ENCODE peak calls at places on chromosomes 13 and 19, in six cellular contexts. E is GM12865, S is astrocyte, V is uterus, O is cardiac muscle cell, M is colonic mucosa. Z is an unnamed sample.

GRCh38 chr13:60790620-60791019 is 393.6 kb downstream of the TDRD3 start:
- DNase-seq in E (no peak), S (no peak), V (peak), O (no peak), M (no peak), Z (no peak)

GRCh38 chr13:49791753-49792549 is 531 bp downstream of the KPNA3 start:
- DNase-seq in E (peak), S (peak), V (peak), O (peak), M (peak), Z (peak)

GRCh38 chr13:29758591-29759114 is 91.8 kb downstream of the UBL3 start:
- DNase-seq in E (peak), S (no peak), V (no peak), O (peak), M (peak), Z (no peak)

GRCh38 chr19:35396240-35396885 is 25.5 kb downstream of the GPR42 start:
- DNase-seq in E (no peak), S (no peak), V (no peak), O (no peak), M (no peak), Z (no peak)

GRCh38 chr13:33353210-33353609 is 67.7 kb upstream of the STARD13 start:
- DNase-seq in E (peak), S (no peak), V (no peak), O (no peak), M (peak), Z (no peak)

GRCh38 chr19:48513289-48514122 is 1.9 kb upstream of the LMTK3 start:
- DNase-seq in E (peak), S (peak), V (no peak), O (peak), M (peak), Z (peak)

GRCh38 chr19:17348700-17349099 is 11.3 kb downstream of the GTPBP3 start:
- DNase-seq in E (no peak), S (peak), V (peak), O (peak), M (no peak), Z (no peak)

GRCh38 chr19:17765069-17765618 is 13.9 kb downstream of the FCHO1 start:
- DNase-seq in E (peak), S (no peak), V (no peak), O (no peak), M (peak), Z (no peak)

GRCh38 chr19:49779731-49780578 is 13.2 kb downstream of the AP2A1 start:
- DNase-seq in E (peak), S (no peak), V (no peak), O (no peak), M (no peak), Z (no peak)

GRCh38 chr19:35549174-35549788 is 3.9 kb downstream of the TMEM147 start:
- DNase-seq in E (peak), S (no peak), V (peak), O (peak), M (peak), Z (peak)

GRCh38 chr19:1725100-1726064 is 27.9 kb upstream of the ONECUT3 start:
- DNase-seq in E (no peak), S (no peak), V (no peak), O (peak), M (peak), Z (peak)

GRCh38 chr13:45510671-45511070 is 45.9 kb downstream of the COG3 start:
- DNase-seq in E (no peak), S (no peak), V (no peak), O (no peak), M (no peak), Z (no peak)

GRCh38 chr19:55546822-55547614 is 1.7 kb upstream of the SBK3 start:
- DNase-seq in E (no peak), S (peak), V (peak), O (peak), M (peak), Z (no peak)

GRCh38 chr19:54138777-54139256 is 1.3 kb downstream of the CNOT3 start:
- DNase-seq in E (no peak), S (no peak), V (no peak), O (no peak), M (no peak), Z (peak)
- TF ChIP-seq CTCF in E (no peak), S (no peak), V (no peak), O (no peak), M (no peak), Z (no peak)

GRCh38 chr13:85879014-85879413 is 79.8 kb upstream of the SLITRK6 start:
- DNase-seq in E (no peak), S (no peak), V (no peak), O (no peak), M (no peak), Z (no peak)
- TF ChIP-seq CTCF in E (no peak), S (no peak), V (no peak), O (no peak), M (no peak), Z (no peak)

GRCh38 chr19:19632661-19633060 is 4.6 kb upstream of the LPAR2 start:
- DNase-seq in E (no peak), S (no peak), V (no peak), O (no peak), M (no peak), Z (no peak)

GRCh38 chr19:19627716-19628498 is at the start of gene LPAR2:
- DNase-seq in E (peak), S (no peak), V (no peak), O (peak), M (peak), Z (peak)

GRCh38 chr19:19628499-19629134 is 597 bp upstream of the LPAR2 start:
- DNase-seq in E (peak), S (peak), V (no peak), O (peak), M (peak), Z (peak)

GRCh38 chr19:19630062-19630414 is 2.0 kb upstream of the LPAR2 start:
- DNase-seq in E (peak), S (no peak), V (no peak), O (no peak), M (no peak), Z (no peak)

DNA sequence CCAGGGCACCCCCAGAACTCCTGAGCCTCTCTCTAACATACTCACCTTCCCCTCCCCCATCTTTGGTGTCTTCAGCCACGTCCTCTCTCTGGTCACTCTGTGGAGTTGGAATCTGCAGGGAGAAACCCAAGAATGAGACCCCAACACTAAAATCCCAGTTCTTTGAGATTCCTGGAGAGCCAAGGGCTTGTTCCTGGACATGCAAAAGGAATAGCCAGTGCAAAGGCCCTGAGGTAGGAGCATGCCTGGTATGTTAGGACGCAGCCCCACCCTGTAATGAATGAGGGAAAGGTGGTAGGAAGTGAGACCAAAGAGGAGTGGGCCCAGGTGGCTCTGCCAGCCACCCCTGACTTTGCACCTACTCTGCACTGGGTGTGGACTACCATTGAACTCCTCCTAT is 2.4 kb upstream of the LPAR2 start:
- DNase-seq in E (no peak), S (no peak), V (no peak), O (no peak), M (no peak), Z (no peak)
- TF ChIP-seq CTCF in E (no peak), S (no peak), V (no peak), O (no peak), M (no peak), Z (no peak)

DNA sequence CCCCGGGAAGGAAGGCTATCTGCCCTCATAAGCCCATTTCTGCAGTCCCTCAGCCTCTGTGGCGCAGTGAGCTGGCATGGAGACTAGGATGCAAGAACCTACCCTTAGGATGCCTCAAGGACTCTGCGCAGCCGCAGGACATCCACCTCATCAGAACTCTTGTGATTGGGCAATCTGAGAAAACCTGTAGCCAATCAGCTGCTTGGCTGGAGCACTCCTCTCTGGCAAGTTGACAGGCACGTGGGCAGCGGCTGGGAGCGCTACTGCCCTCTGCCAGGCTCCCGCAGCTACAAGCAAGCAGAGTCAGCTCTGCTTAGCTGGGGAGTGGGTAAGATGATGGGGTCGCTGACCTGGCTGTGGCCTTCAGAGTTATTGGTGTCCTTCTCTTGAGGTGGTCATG is 1.5 kb upstream of the ECSIT start:
- DNase-seq in E (peak), S (peak), V (peak), O (peak), M (peak), Z (peak)
- TF ChIP-seq CTCF in E (peak), S (no peak), V (peak), O (peak), M (no peak), Z (no peak)

GRCh38 chr19:40598918-40599307 is 2.3 kb upstream of the LTBP4 start:
- DNase-seq in E (no peak), S (no peak), V (no peak), O (no peak), M (no peak), Z (no peak)
- TF ChIP-seq CTCF in E (no peak), S (no peak), V (no peak), O (no peak), M (no peak), Z (no peak)

GRCh38 chr13:74135306-74136088 is 1.3 kb upstream of the KLF12 start:
- DNase-seq in E (peak), S (peak), V (peak), O (peak), M (peak), Z (peak)

GRCh38 chr13:74134226-74134776 is at the start of gene KLF12:
- DNase-seq in E (peak), S (peak), V (peak), O (peak), M (peak), Z (peak)

GRCh38 chr13:74134777-74135305 is 637 bp upstream of the KLF12 start:
- DNase-seq in E (peak), S (no peak), V (peak), O (no peak), M (peak), Z (peak)

GRCh38 chr13:74133657-74134201 is 475 bp downstream of the KLF12 start:
- DNase-seq in E (peak), S (peak), V (peak), O (peak), M (peak), Z (peak)

GRCh38 chr13:74136089-74136658 is 2.0 kb upstream of the KLF12 start:
- DNase-seq in E (peak), S (peak), V (no peak), O (peak), M (peak), Z (peak)
- TF ChIP-seq CTCF in E (no peak), S (no peak), V (no peak), O (no peak), M (no peak), Z (no peak)

DNA sequence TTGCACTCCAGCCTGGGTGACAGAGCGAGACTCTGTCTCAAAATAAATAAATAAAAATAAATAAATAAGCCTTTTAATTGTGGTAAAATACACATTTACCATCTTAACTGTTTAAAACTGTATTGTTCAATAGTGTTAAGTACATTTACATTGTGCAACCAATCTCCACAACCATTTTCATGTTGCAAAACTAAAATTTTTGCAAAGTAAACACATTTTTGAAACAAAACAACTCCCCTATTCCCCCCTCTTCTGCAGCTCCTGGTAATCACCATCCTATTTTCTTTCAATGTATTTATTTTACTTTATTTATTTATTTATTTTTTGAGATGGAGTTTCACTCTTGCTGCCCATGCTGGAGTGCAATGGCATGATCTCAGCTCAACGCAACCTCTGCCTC is 5.8 kb upstream of the B9D2 start:
- DNase-seq in E (no peak), S (no peak), V (no peak), O (no peak), M (no peak), Z (no peak)
- TF ChIP-seq CTCF in E (no peak), S (no peak), V (no peak), O (no peak), M (no peak), Z (no peak)

DNA sequence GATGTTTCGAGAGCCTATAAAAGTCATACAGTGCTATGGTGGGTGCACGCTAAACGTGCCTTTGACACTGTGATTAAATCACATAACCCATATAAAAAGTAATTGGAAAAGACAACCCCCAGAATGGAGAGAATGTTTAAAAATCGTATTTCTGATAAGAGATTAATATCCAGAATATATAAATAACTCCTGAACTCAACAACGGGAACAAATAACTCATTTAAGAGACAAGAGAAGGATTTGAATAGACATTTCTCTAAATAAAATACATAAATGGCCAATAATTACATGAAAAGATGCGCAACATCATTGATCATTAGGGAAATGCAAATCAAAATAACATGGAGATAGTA is 37.0 kb upstream of the IGFL4 start:
- DNase-seq in E (no peak), S (no peak), V (no peak), O (no peak), M (no peak), Z (no peak)
- TF ChIP-seq CTCF in E (no peak), S (no peak), V (no peak), O (no peak), M (no peak), Z (peak)

DNA sequence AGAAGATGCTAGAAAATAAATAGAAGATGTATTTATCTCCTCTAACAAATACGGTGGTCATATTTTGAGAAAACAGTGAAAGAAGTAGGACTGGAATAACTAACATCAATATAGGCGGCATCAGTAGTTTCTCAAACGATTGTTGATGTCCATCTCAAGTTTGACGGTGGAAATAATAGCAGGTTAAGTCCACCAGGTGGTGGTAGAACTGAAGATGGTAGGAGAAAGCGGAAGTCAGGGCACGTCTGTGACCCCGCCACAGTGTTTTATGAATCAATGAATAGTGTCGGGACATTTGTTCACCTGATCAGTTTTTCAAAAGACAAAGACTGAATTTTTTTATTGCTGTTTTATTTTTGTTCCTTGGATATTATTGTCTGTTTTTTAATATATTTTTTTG is 706.4 kb upstream of the SLC10A2 start:
- DNase-seq in E (peak), S (no peak), V (no peak), O (no peak), M (no peak), Z (no peak)
- TF ChIP-seq CTCF in E (peak), S (no peak), V (no peak), O (no peak), M (no peak), Z (peak)